ENCODE peak calls at places on chromosomes 1 and 21, in seven cellular contexts. M, O, C, I, W, S and F are unnamed samples.

GRCh38 chr1:56584910-56585528 is 5.7 kb upstream of the PLPP3 start:
- DNase-seq in W (peak), C (peak), M (no peak), S (no peak), O (no peak), I (peak), F (peak)

GRCh38 chr1:228454238-228454637 is 32.9 kb upstream of the RNF187 start:
- DNase-seq in S (no peak), I (no peak), O (no peak), W (no peak), C (no peak), M (no peak), F (no peak)

GRCh38 chr1:171965802-171966201 is 124.5 kb downstream of the DNM3 start:
- DNase-seq in O (no peak), S (no peak), I (no peak), W (no peak), C (no peak), M (no peak), F (peak)

GRCh38 chr1:151990856-151991198 is 2.8 kb downstream of the S100A10 start:
- DNase-seq in W (no peak), S (no peak), C (no peak), I (no peak), O (no peak), M (no peak), F (peak)

GRCh38 chr1:41661428-41662060 is 177.1 kb upstream of the EDN2 start:
- DNase-seq in O (no peak), C (no peak), W (peak), M (no peak), S (no peak), I (no peak), F (no peak)

GRCh38 chr1:33343539-33343938 is 22.6 kb upstream of the A3GALT2 start:
- DNase-seq in W (no peak), I (no peak), M (no peak), O (no peak), C (no peak), S (no peak), F (peak)

GRCh38 chr1:230084408-230085177 is 17.6 kb downstream of the GALNT2 start:
- DNase-seq in S (no peak), W (no peak), I (peak), C (no peak), O (no peak), M (peak), F (peak)

GRCh38 chr1:191618202-191618601 is 540.1 kb upstream of the RGS18 start:
- DNase-seq in W (no peak), I (no peak), M (no peak), S (no peak), O (no peak), C (no peak), F (no peak)

GRCh38 chr21:37166733-37167132 is 93.7 kb downstream of the TTC3 start:
- DNase-seq in O (no peak), S (peak), M (no peak), C (no peak), W (peak), I (no peak), F (no peak)

GRCh38 chr1:60746278-60746761 is 336.0 kb upstream of the NFIA start:
- DNase-seq in O (no peak), C (no peak), W (no peak), S (no peak), M (no peak), I (no peak), F (no peak)

GRCh38 chr1:29094954-29095353 is 28.7 kb downstream of the TMEM200B start:
- DNase-seq in C (no peak), O (no peak), M (no peak), S (no peak), W (no peak), I (no peak), F (no peak)

GRCh38 chr21:28704746-28705145 is 287.9 kb downstream of the LTN1 start:
- DNase-seq in I (no peak), C (no peak), M (no peak), O (no peak), W (no peak), S (no peak), F (no peak)

GRCh38 chr1:235919797-235920475 is 53.2 kb upstream of the LYST start:
- DNase-seq in M (peak), W (no peak), I (no peak), O (no peak), C (no peak), S (peak), F (peak)

GRCh38 chr1:230028602-230029223 is 38.3 kb upstream of the GALNT2 start:
- DNase-seq in M (no peak), W (no peak), O (no peak), C (no peak), S (no peak), I (no peak), F (no peak)

GRCh38 chr1:54551891-54552290 is 3.9 kb downstream of the ACOT11 start:
- DNase-seq in O (no peak), S (no peak), M (no peak), I (no peak), W (no peak), C (no peak), F (no peak)

DNA sequence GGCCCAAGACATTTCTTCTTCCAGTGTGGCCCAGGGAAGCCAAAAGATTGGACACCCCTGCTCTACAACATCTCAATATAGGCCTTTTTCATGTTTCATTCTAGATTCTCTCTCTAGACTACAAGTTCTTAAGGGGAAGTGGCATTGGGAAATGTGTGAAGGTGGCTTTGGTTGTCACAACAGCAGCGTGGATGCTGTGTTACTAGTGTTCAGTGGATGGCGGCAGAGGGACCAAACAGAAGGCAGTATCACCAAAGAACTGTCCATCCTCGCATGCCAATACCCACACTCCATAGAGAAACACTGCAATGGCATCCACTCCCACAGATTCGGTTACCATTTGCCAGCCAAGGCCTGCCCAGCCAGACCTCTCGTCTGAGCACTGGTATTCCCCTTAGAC is 24.3 kb upstream of the IFNAR2 start:
- DNase-seq in W (no peak), M (no peak), S (no peak), C (no peak), O (no peak), I (no peak), F (no peak)
- TF ChIP-seq CTCF in W (peak), M (no peak), S (no peak), C (no peak), O (no peak), I (no peak), F (no peak)

GRCh38 chr1:39348278-39348677 is 143.2 kb upstream of the BMP8A start:
- DNase-seq in C (no peak), W (no peak), O (no peak), I (no peak), M (no peak), S (no peak), F (no peak)

GRCh38 chr1:39358491-39358890 is 132.9 kb upstream of the BMP8A start:
- DNase-seq in W (no peak), O (no peak), C (no peak), S (no peak), I (no peak), M (no peak), F (no peak)

GRCh38 chr1:39354572-39354971 is 136.9 kb upstream of the BMP8A start:
- DNase-seq in M (no peak), W (no peak), O (no peak), S (no peak), I (no peak), C (no peak), F (no peak)

GRCh38 chr1:39352881-39353280 is 138.6 kb upstream of the BMP8A start:
- DNase-seq in W (no peak), C (no peak), I (no peak), O (no peak), S (no peak), M (no peak), F (peak)
- TF ChIP-seq CTCF in W (no peak), C (no peak), I (no peak), O (no peak), S (no peak), M (no peak), F (no peak)

DNA sequence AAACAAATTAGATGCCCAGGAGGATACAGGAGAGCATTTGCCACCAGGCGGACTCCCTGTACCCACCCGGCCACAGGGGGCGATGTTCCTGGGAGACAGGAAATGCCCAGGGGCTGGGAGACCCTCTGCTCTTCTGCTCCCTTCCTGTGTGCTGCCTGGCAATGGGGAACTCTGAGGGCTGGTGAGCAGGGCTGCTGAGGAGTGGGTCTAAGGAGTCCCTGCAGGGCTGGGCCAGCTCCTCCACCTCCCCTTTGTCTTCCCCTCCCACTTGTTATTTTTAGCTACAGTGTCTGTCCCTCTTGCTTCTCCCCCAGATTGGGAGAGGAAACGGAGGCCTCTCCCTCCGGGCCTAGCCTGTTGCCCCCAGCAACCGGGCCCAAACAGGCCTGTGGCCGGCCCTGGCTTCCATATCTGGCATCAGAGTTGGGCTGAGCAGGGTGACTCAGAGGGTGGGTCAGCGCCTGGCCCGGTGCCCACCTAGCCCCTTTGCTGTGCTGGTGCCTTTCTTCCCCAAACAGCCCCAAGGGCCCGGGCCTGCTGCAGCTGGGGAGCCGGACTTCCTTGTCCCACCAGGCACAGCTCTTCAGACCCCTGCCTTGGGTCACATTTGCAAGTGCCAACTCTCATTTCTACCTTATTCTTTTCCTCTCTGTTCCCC is 11.7 kb downstream of the LMNA start:
- DNase-seq in O (peak), S (peak), W (peak), I (peak), M (peak), C (no peak), F (peak)
- TF ChIP-seq CTCF in O (peak), S (peak), W (peak), I (peak), M (peak), C (peak), F (peak)

GRCh38 chr21:44035244-44035643 is 23.1 kb downstream of the TRAPPC10 start:
- DNase-seq in M (no peak), W (no peak), S (no peak), O (no peak), I (no peak), C (no peak), F (no peak)
- TF ChIP-seq CTCF in M (no peak), W (no peak), S (no peak), O (no peak), I (no peak), C (no peak), F (no peak)

DNA sequence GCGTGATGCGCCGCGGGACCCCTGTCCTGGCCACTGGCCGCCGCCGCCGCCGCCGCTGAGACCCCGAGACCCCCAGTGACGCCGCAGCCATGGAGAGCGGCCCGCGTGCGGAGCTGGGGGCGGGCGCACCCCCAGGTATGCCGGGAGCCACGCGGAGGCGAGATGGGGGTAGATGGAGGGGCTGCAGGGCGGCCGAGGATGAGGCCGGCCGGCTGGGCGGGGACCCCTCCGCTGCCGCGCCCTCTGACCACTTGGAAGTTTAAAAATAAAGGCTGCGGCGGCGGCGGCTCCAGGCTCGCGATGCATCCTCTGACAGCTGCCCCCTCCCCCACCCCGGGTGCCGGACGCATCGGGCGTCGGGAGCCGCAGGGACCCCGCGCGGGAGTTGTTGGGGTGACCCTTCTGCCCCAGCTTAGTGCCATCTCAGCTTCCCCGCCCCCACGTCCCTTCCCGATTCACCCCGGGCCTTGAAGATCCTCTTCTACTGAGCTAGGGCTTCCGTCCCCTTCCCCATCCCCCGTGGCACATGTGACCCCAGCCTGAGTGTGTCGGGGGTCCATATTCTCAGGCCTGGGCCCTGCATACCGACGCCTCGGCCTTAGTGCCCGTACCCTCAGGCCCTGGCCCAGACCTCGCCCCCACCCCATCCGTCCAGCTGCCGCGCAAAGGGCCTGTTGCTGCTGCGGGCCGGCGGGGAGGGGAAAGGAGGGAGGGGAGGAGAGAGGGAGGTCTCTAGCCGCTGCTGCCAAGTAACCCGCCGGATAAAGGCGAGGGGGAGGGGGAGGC is 562 bp downstream of the MAP7D1 start:
- DNase-seq in M (no peak), C (peak), O (peak), I (peak), W (peak), S (peak), F (no peak)
- TF ChIP-seq CTCF in M (no peak), C (no peak), O (no peak), I (no peak), W (no peak), S (no peak), F (no peak)

GRCh38 chr1:188941986-188942385 is 1535.7 kb downstream of the BRINP3 start:
- DNase-seq in S (no peak), M (no peak), W (peak), O (no peak), I (no peak), C (no peak), F (no peak)

DNA sequence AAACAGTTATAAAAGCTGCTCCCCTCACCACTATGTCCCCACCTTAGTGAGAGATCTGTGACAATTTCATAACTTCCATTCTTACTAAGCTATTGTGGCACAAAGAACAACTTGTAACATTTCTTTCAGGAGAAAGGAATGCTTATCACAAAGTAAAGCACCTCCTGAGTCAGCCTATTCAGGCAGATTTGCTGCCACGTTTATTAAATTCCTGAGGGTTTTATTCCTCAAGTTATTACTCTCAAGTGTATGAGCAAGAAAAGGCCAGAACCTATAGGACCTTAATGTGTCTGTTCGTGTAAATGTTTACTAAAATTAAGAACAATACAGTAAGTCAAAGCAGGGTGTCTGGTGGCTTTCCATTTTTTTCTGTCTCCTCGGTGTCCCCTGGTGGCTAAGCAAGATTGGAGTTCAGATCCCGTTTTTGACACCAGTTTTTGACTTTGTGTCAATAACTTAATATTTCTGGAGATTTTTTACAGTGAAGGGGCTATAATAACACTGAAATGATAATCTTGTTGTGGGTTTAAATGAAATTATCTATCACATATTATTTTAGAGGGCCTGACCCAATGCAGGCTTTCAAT is 1539.6 kb downstream of the BRINP3 start:
- DNase-seq in S (no peak), W (peak), C (no peak), O (no peak), M (no peak), I (no peak), F (no peak)
- TF ChIP-seq CTCF in S (peak), W (peak), C (peak), O (no peak), M (no peak), I (peak), F (no peak)